ENCODE peak calls at places on chromosomes 11 and 22, in four cellular contexts. O is retinal pigment epithelial cell, I is OCI-LY7, R is stomach. L is an unnamed sample.

GRCh38 chr11:44846852-44847251 is 103.8 kb downstream of the TP53I11 start:
- DNase-seq in I (no peak), O (no peak), R (no peak), L (no peak)

GRCh38 chr22:28560005-28560742 is 119.5 kb downstream of the TTC28 start:
- DNase-seq in I (no peak), O (no peak), R (no peak), L (no peak)

GRCh38 chr11:100930185-100930778 is 199.3 kb downstream of the PGR start:
- DNase-seq in O (peak), R (no peak), I (peak), L (no peak)

GRCh38 chr11:69153661-69154060 is 2.1 kb upstream of the SMIM38 start:
- DNase-seq in I (no peak), O (no peak), R (no peak), L (no peak)

GRCh38 chr11:5767056-5767455 is 13.0 kb downstream of the OR52N4 start:
- DNase-seq in R (no peak), I (no peak), O (no peak), L (no peak)

GRCh38 chr11:62307950-62308349 is 9.1 kb upstream of the SCGB1D4 start:
- DNase-seq in O (no peak), I (no peak), R (no peak), L (no peak)

GRCh38 chr11:115324569-115325432 is 179.4 kb downstream of the CADM1 start:
- DNase-seq in I (peak), O (no peak), R (peak), L (peak)

GRCh38 chr11:78420796-78421209 is 3.2 kb upstream of the GAB2 start:
- DNase-seq in R (peak), I (no peak), O (peak), L (peak)

GRCh38 chr22:43881091-43882061 is 10.4 kb downstream of the PNPLA5 start:
- DNase-seq in I (no peak), R (no peak), O (no peak), L (no peak)

GRCh38 chr22:24969588-24970301 is 17.2 kb downstream of the KIAA1671 start:
- DNase-seq in I (no peak), R (no peak), O (no peak), L (no peak)

GRCh38 chr11:74681686-74682651 is 49.3 kb downstream of the CHRDL2 start:
- DNase-seq in I (no peak), O (no peak), R (peak), L (no peak)

GRCh38 chr11:74446445-74446844 is 20.9 kb downstream of the KCNE3 start:
- DNase-seq in R (no peak), O (no peak), I (no peak), L (no peak)

GRCh38 chr11:68792400-68792955 is 41.2 kb upstream of the TESMIN start:
- DNase-seq in I (no peak), R (no peak), O (peak), L (no peak)

GRCh38 chr11:121634889-121635288 is 182.1 kb upstream of the SORL1-AS1 start:
- DNase-seq in R (no peak), I (no peak), O (no peak), L (no peak)

GRCh38 chr11:44934110-44934509 is 16.6 kb downstream of the TP53I11 start:
- DNase-seq in R (no peak), O (no peak), I (no peak), L (no peak)

DNA sequence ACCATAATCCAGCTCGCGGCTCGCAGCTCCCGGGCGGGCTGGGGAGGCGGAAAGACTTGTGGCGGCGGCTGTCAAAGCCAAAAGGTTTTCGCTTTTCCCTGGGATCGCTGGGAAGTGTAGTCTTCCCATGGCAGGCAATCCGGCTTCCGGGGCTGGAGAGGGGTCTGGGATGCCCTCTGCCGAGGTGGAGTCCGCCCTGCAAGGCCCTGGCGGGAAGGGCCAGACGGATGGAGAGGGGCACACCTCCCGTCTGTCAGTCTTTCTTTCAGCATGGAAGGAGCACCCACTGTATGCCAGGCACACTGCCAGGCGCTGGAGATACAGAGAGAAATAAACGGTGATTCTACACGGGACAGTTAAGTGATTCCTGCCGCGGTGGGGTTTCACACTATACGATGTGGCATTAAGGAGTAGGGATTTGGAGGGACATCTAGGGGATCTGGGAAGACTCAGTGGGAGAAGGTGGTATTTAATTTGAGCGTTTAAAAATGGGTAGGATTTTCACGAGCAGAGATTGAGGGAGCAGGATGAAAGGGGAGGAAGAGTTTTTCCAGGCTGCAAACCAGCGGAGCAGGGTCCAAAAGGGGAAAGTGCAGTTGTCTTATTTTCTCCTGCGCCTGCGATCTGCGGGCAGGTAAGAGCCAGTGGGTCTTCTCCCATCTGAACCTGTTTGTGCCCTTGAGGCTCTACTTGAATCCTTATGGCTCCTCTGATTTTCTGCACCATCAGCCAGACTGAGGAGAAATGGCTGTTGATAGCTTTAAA is at the start of gene BACE1:
- DNase-seq in R (peak), O (peak), I (no peak), L (peak)
- TF ChIP-seq CTCF in R (no peak), O (peak), I (no peak), L (no peak)

GRCh38 chr11:34105079-34105956 is at the start of gene NAT10:
- DNase-seq in O (peak), R (peak), I (peak), L (peak)
- TF ChIP-seq CTCF in O (no peak), R (no peak), I (peak), L (no peak)

DNA sequence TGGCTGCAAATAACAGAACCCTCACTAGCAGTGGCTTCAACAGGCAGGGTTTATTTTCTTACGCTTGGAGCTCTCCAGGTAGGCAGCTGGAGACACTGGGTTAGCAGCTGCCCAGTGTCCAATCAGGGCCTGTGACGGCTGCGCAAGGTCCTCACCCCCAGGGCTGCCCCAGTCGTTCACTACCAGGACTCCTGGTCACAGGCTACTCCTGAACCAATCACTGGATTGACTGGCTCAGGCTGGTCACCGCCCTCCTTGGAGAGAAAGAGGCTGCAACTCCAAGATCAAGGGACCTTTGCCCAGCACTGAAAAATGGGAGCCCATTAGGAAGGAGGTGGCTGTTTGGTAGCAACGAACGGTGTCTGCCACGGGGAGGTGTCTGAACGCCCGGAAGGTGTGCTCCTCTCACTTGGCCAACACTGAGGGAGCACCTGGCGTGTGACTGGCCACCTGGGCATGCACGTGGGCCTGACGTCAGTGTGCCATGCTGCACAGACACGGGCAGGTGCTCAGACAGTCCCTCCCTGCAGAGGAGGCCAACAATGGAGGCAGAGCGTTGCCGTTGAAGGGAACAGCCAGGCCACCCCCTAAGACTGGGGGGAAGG is 5.1 kb downstream of the ARSA start:
- DNase-seq in I (peak), O (no peak), R (peak), L (no peak)
- TF ChIP-seq CTCF in I (no peak), O (no peak), R (no peak), L (no peak)

GRCh38 chr11:67264886-67265632 is 1.2 kb upstream of the GRK2 start:
- DNase-seq in R (no peak), I (no peak), O (no peak), L (no peak)

GRCh38 chr11:67264260-67264659 is 2.0 kb upstream of the GRK2 start:
- DNase-seq in I (no peak), R (no peak), O (no peak), L (no peak)

GRCh38 chr11:67266424-67267187 is at the start of gene GRK2:
- DNase-seq in R (peak), O (no peak), I (peak), L (peak)

GRCh38 chr11:67267188-67268035 is 1.1 kb downstream of the GRK2 start:
- DNase-seq in I (peak), R (peak), O (no peak), L (no peak)

GRCh38 chr11:67265633-67266423 is 445 bp upstream of the GRK2 start:
- DNase-seq in R (peak), O (no peak), I (peak), L (peak)
- TF ChIP-seq CTCF in R (no peak), O (peak), I (peak), L (peak)